ENCODE peak calls at places on chromosomes 6 and 20, in seven cellular contexts. C is brain microvascular endothelial cell, R is NCI-H1105, G is NCI-H526 treated with DMSO at 0.1 percent for 48 hours, Y is DMS79 treated with DMSO at 0.1 percent for 48 hours, V is HT1080, W is H7. T is an unnamed sample.

GRCh38 chr20:50731930-50732690 is 730 bp downstream of the PARD6B start:
- DNase-seq in W (peak; percentile 73), C (no peak), R (no peak), V (no peak), G (peak; percentile 41), Y (peak; percentile 13), T (no peak)

GRCh38 chr6:137107767-137108105 is 63.0 kb upstream of the IL20RA start:
- DNase-seq in G (no peak), C (no peak), R (no peak), Y (no peak), V (no peak), W (no peak), T (no peak)

GRCh38 chr6:158663465-158664167 is 13.8 kb downstream of the SYTL3 start:
- DNase-seq in G (peak; percentile 34), Y (peak; percentile 86), V (no peak), R (no peak), C (no peak), W (no peak), T (no peak)

GRCh38 chr6:84836366-84836765 is 72.0 kb upstream of the TBX18 start:
- DNase-seq in Y (no peak), R (no peak), G (no peak), V (no peak), W (no peak), C (no peak), T (no peak)

GRCh38 chr6:163782436-163783003 is 368.0 kb downstream of the QKI start:
- DNase-seq in G (no peak), C (no peak), R (no peak), V (peak; percentile 42), W (no peak), Y (no peak), T (no peak)

GRCh38 chr6:156024339-156024738 is 568.7 kb upstream of the NOX3 start:
- DNase-seq in R (no peak), C (no peak), W (no peak), V (no peak), Y (no peak), G (no peak), T (no peak)

GRCh38 chr6:2008383-2008976 is 236.9 kb downstream of the GMDS start:
- DNase-seq in R (no peak), Y (no peak), V (no peak), C (peak; percentile 26), W (no peak), G (no peak), T (peak; percentile 28)

GRCh38 chr20:52102559-52102958 is 89.0 kb downstream of the ZFP64 start:
- DNase-seq in G (no peak), W (no peak), Y (no peak), V (no peak), C (no peak), R (no peak), T (no peak)

GRCh38 chr20:13147071-13147961 is 73.8 kb upstream of the ISM1 start:
- DNase-seq in C (no peak), Y (peak; percentile 52), G (no peak), W (no peak), R (no peak), V (no peak), T (no peak)

GRCh38 chr6:142014515-142014914 is 118.2 kb upstream of the GJE1 start:
- DNase-seq in W (no peak), C (peak; percentile 82), G (no peak), R (no peak), V (peak; percentile 96), Y (no peak), T (peak; percentile 75)

GRCh38 chr20:11502051-11502450 is 415.6 kb upstream of the BTBD3 start:
- DNase-seq in Y (no peak), C (no peak), V (no peak), R (no peak), G (no peak), W (no peak), T (peak; percentile 49)

GRCh38 chr6:33410711-33411631 is at the start of gene PHF1:
- DNase-seq in V (peak; percentile 68), G (peak; percentile 57), C (peak; percentile 62), W (peak; percentile 96), Y (no peak), R (peak; percentile 83), T (peak; percentile 87)

GRCh38 chr6:19736066-19736465 is 101.1 kb upstream of the ID4 start:
- DNase-seq in G (peak; percentile 40), Y (peak; percentile 14), R (no peak), C (no peak), W (no peak), V (no peak), T (no peak)

GRCh38 chr6:10369896-10370295 is 45.0 kb downstream of the TFAP2A start:
- DNase-seq in G (no peak), R (no peak), Y (no peak), C (no peak), V (peak; percentile 47), W (no peak), T (peak; percentile 75)

GRCh38 chr6:157665172-157665571 is 157.9 kb upstream of the SNX9 start:
- DNase-seq in C (no peak), R (peak; percentile 41), G (no peak), Y (no peak), W (no peak), V (no peak), T (no peak)

GRCh38 chr20:59958626-59959025 is 403 bp downstream of the CDH26 start:
- DNase-seq in Y (no peak), V (no peak), R (no peak), G (no peak), C (no peak), W (peak; percentile 29), T (no peak)